ENCODE peak calls at places on chromosomes 11 and 22, in ten cellular contexts. C is heart left ventricle; J is CD8-positive, alpha-beta T cell; P is cardiac muscle cell; O is brain microvascular endothelial cell; H is lower lobe of right lung; M is uterus; B is neuronal stem cell; G is body of pancreas; A is fibroblast of lung. Q is an unnamed sample. For H3K36me3 and H3K27me3, the result is how much of the 10 kb centered on the place peaks cover.

GRCh38 chr22:27348634-27349033 is 452.9 kb downstream of the MN1 start:
- DNase-seq in C (no peak), J (no peak), P (peak), O (no peak), H (no peak), M (no peak), B (no peak), G (peak), A (peak), Q (no peak)

GRCh38 chr11:61683961-61684869 is 4.0 kb downstream of the DAGLA start:
- DNase-seq in C (no peak), J (no peak), P (peak), O (no peak), H (no peak), M (no peak), B (no peak), G (no peak), A (peak), Q (no peak)

GRCh38 chr11:18223937-18224387 is 12.6 kb downstream of the SAA4 start:
- DNase-seq in C (no peak), J (no peak), P (no peak), O (no peak), H (no peak), M (no peak), B (no peak), G (no peak), A (no peak), Q (no peak)

GRCh38 chr22:19967850-19968449 is 26.3 kb upstream of the TXNRD2 start:
- DNase-seq in C (no peak), J (no peak), P (no peak), O (no peak), H (no peak), M (no peak), B (no peak), G (no peak), A (no peak), Q (no peak)

GRCh38 chr22:27212617-27213177 is 555.3 kb downstream of the MIAT start:
- DNase-seq in C (no peak), J (no peak), P (peak), O (peak), H (no peak), M (peak), B (no peak), G (peak), A (peak), Q (peak)

GRCh38 chr11:60910281-60910687 is 3.7 kb upstream of the TMEM109 start:
- DNase-seq in C (no peak), J (no peak), P (no peak), O (no peak), H (no peak), M (no peak), B (no peak), G (no peak), A (no peak), Q (no peak)

GRCh38 chr22:38135133-38135706 is 24.7 kb upstream of the BAIAP2L2 start:
- DNase-seq in C (no peak), J (no peak), P (peak), O (peak), H (no peak), M (no peak), B (no peak), G (no peak), A (peak), Q (peak)

GRCh38 chr11:40125054-40125453 is 1334.4 kb downstream of the LRRC4C start:
- DNase-seq in C (no peak), J (no peak), P (no peak), O (no peak), H (no peak), M (no peak), B (no peak), G (no peak), A (peak), Q (no peak)

GRCh38 chr11:93733474-93733873 is 7.8 kb downstream of the TAF1D start:
- DNase-seq in C (no peak), J (no peak), P (no peak), O (no peak), H (no peak), M (no peak), B (no peak), G (no peak), A (no peak), Q (no peak)

GRCh38 chr11:45410391-45411215 is 124.5 kb upstream of the SYT13 start:
- DNase-seq in C (no peak), J (no peak), P (no peak), O (no peak), H (no peak), M (no peak), B (no peak), G (no peak), A (no peak), Q (no peak)

GRCh38 chr11:101428918-101429317 is 154.9 kb downstream of the TRPC6 start:
- DNase-seq in C (no peak), J (no peak), P (peak), O (peak), H (no peak), M (no peak), B (no peak), G (no peak), A (peak), Q (no peak)

GRCh38 chr11:33912405-33913361 is 20.8 kb upstream of the LMO2 start:
- DNase-seq in C (no peak), J (no peak), P (peak), O (peak), H (no peak), M (no peak), B (peak), G (no peak), A (peak), Q (peak)

GRCh38 chr11:117180661-117181585 is 2.4 kb downstream of the SIDT2 start:
- DNase-seq in C (peak), J (peak), P (peak), O (peak), H (peak), M (peak), B (peak), G (peak), A (peak), Q (peak)

GRCh38 chr11:103659138-103659734 is 377.2 kb upstream of the DDI1 start:
- DNase-seq in C (no peak), J (no peak), P (peak), O (no peak), H (no peak), M (no peak), B (no peak), G (no peak), A (peak), Q (no peak)

GRCh38 chr11:68889948-68890446 is 13.6 kb downstream of the MRPL21 start:
- DNase-seq in C (no peak), J (no peak), P (peak), O (peak), H (no peak), M (peak), B (no peak), G (no peak), A (peak), Q (peak)

GRCh38 chr11:119081682-119082081 is 3.0 kb upstream of the HMBS start:
- DNase-seq in C (no peak), J (no peak), P (no peak), O (no peak), H (no peak), M (no peak), B (no peak), G (no peak), A (no peak), Q (no peak)

GRCh38 chr11:78560066-78560597 is 14.5 kb downstream of the NARS2 start:
- DNase-seq in C (no peak), J (no peak), P (no peak), O (no peak), H (no peak), M (no peak), B (no peak), G (no peak), A (no peak), Q (no peak)

GRCh38 chr11:22792497-22792896 is 37.1 kb downstream of the SVIP start:
- DNase-seq in C (no peak), J (no peak), P (peak), O (peak), H (no peak), M (no peak), B (no peak), G (no peak), A (peak), Q (peak)

GRCh38 chr11:19326499-19326898 is 85.8 kb upstream of the E2F8 start:
- DNase-seq in C (no peak), J (no peak), P (peak), O (no peak), H (no peak), M (no peak), B (no peak), G (no peak), A (peak), Q (no peak)

GRCh38 chr11:8381871-8382396 is 118.3 kb upstream of the LMO1 start:
- DNase-seq in C (no peak), J (no peak), P (no peak), O (no peak), H (no peak), M (no peak), B (no peak), G (no peak), A (no peak), Q (no peak)

GRCh38 chr11:117734596-117734995 is 62.4 kb downstream of the DSCAML1 start:
- DNase-seq in C (no peak), J (no peak), P (no peak), O (no peak), H (no peak), M (no peak), B (no peak), G (no peak), A (no peak), Q (no peak)

GRCh38 chr11:7143908-7144307 is 55.1 kb downstream of the RBMXL2 start:
- DNase-seq in C (no peak), J (no peak), P (peak), O (no peak), H (no peak), M (no peak), B (peak), G (no peak), A (no peak), Q (no peak)

GRCh38 chr11:119778391-119779194 is 49.6 kb upstream of the NECTIN1 start:
- DNase-seq in C (no peak), J (no peak), P (no peak), O (no peak), H (no peak), M (no peak), B (no peak), G (no peak), A (no peak), Q (no peak)

GRCh38 chr22:41256254-41256897 is 15.6 kb upstream of the CHADL start:
- DNase-seq in C (no peak), J (no peak), P (peak), O (peak), H (no peak), M (peak), B (no peak), G (no peak), A (peak), Q (peak)

GRCh38 chr11:61480936-61481335 is 27.6 kb upstream of the LRRC10B start:
- DNase-seq in C (no peak), J (no peak), P (peak), O (peak), H (no peak), M (no peak), B (peak), G (no peak), A (no peak), Q (no peak)

GRCh38 chr11:47987781-47988180 is 7.4 kb downstream of the PTPRJ start:
- DNase-seq in C (no peak), J (no peak), P (no peak), O (no peak), H (no peak), M (no peak), B (no peak), G (no peak), A (no peak), Q (no peak)

GRCh38 chr11:2742201-2742600 is 42.4 kb upstream of the KCNQ1OT1 start:
- DNase-seq in C (peak), J (no peak), P (no peak), O (no peak), H (peak), M (no peak), B (no peak), G (no peak), A (no peak), Q (no peak)

GRCh38 chr22:38901111-38901641 is 29.2 kb upstream of the CBX6 start:
- DNase-seq in C (no peak), J (no peak), P (no peak), O (no peak), H (no peak), M (no peak), B (no peak), G (no peak), A (no peak), Q (no peak)

GRCh38 chr11:113496026-113496651 is 20.9 kb upstream of the DRD2 start:
- DNase-seq in C (no peak), J (no peak), P (no peak), O (no peak), H (no peak), M (no peak), B (no peak), G (no peak), A (no peak), Q (no peak)

GRCh38 chr22:35930933-35931332 is 97.7 kb downstream of the RBFOX2 start:
- DNase-seq in C (no peak), J (no peak), P (peak), O (peak), H (no peak), M (peak), B (peak), G (no peak), A (peak), Q (no peak)

DNA sequence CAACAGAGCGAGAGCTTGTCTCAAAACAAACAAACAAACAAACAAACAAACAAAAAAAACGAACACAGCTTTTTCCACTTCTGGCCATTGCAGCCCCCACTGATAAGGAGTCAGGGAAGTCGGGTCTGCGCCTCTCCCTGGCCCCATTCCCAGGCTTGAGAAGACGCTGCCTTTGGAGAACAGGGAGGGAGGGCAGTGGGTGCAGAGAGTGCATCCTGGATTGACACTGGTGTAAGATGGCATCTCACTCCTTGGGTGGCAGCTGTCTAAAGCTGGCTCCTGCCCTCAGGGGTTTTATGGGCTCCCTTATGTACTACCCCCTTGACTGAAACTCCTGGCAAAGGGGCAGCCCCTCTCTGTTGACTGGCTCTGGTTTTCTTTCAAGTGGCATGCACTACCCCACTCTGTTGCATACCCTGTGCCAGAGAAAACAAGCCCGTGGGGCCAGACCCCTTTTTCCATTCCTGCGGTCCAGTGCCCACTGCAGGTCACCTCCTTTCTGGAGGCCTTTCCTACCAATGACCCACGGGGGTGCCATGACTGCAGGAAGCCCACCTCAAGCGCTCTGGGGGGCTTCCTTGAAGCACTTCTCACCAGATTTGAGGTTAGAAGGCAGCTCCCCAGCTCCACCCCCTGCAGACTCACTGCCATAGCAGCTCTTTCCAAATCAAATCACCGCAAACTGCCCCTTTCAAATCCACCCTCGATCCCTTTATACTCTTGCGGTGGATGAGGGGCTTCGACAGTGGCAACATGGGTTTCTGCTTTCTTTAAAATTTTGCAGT is 12.7 kb downstream of the DRAP1 start:
- DNase-seq in C (no peak), J (peak), P (no peak), O (no peak), H (no peak), M (no peak), B (no peak), G (no peak), A (no peak), Q (no peak)
- H3K4me3 ChIP-seq in C (no peak), J (no peak), P (no peak), O (no peak), H (no peak), M (no peak), B (no peak), G (no peak), A (no peak), Q (no peak)

GRCh38 chr11:66051766-66052663 is at the start of gene SF3B2:
- DNase-seq in C (peak), J (peak), P (peak), O (peak), H (peak), M (peak), B (peak), G (peak), A (peak), Q (peak)

GRCh38 chr11:66055021-66055420 is 2.9 kb downstream of the SF3B2 start:
- DNase-seq in C (no peak), J (no peak), P (no peak), O (no peak), H (no peak), M (no peak), B (no peak), G (no peak), A (no peak), Q (no peak)

GRCh38 chr11:66052664-66052982 is 459 bp downstream of the SF3B2 start:
- DNase-seq in C (no peak), J (no peak), P (no peak), O (no peak), H (no peak), M (no peak), B (no peak), G (no peak), A (no peak), Q (no peak)

GRCh38 chr11:66059966-66060680 is 8.0 kb downstream of the SF3B2 start:
- DNase-seq in C (no peak), J (no peak), P (no peak), O (no peak), H (no peak), M (no peak), B (no peak), G (no peak), A (no peak), Q (no peak)

GRCh38 chr11:66056541-66056940 is 4.4 kb downstream of the SF3B2 start:
- DNase-seq in C (no peak), J (no peak), P (peak), O (no peak), H (no peak), M (no peak), B (no peak), G (no peak), A (no peak), Q (no peak)
- H3K36me3 ChIP-seq in C (half or more), J (half or more), P (half or more), O (half or more), H (half or more), M (under half), B (half or more), G (under half), A (under half), Q (half or more)

GRCh38 chr11:27699926-27700350 is 317 bp downstream of the BDNF start:
- DNase-seq in C (peak), J (no peak), P (no peak), O (no peak), H (peak), M (no peak), B (no peak), G (no peak), A (no peak), Q (no peak)

GRCh38 chr11:27699242-27699925 is 871 bp downstream of the BDNF start:
- DNase-seq in C (no peak), J (no peak), P (peak), O (no peak), H (no peak), M (no peak), B (no peak), G (no peak), A (peak), Q (no peak)

GRCh38 chr11:27698872-27699241 is 1.4 kb downstream of the BDNF start:
- DNase-seq in C (peak), J (peak), P (peak), O (peak), H (peak), M (peak), B (peak), G (peak), A (peak), Q (peak)

GRCh38 chr11:27701262-27702105 is 1.2 kb upstream of the BDNF start:
- DNase-seq in C (peak), J (no peak), P (peak), O (peak), H (no peak), M (no peak), B (no peak), G (no peak), A (peak), Q (peak)

GRCh38 chr11:27700351-27701261 is at the start of gene BDNF:
- DNase-seq in C (no peak), J (no peak), P (peak), O (no peak), H (no peak), M (no peak), B (peak), G (no peak), A (peak), Q (peak)
- H3K27me3 ChIP-seq in C (under half), J (under half), P (half or more), O (under half), H (half or more), M (under half), B (under half), G (under half), A (under half), Q (under half)

GRCh38 chr11:108224366-108224765 is 1.5 kb downstream of the ATM start:
- DNase-seq in C (no peak), J (no peak), P (no peak), O (no peak), H (no peak), M (no peak), B (no peak), G (no peak), A (no peak), Q (no peak)
- H3K4me3 ChIP-seq in C (peak), J (peak), P (peak), O (peak), H (peak), M (no peak), B (no peak), G (peak), A (peak), Q (peak)

GRCh38 chr11:71446942-71447688 is 1.1 kb downstream of the DHCR7 start:
- DNase-seq in C (peak), J (no peak), P (peak), O (peak), H (no peak), M (no peak), B (no peak), G (no peak), A (peak), Q (no peak)

GRCh38 chr11:71443736-71444410 is 4.3 kb downstream of the DHCR7 start:
- DNase-seq in C (no peak), J (no peak), P (no peak), O (no peak), H (no peak), M (no peak), B (no peak), G (no peak), A (no peak), Q (no peak)

GRCh38 chr11:71446150-71446549 is 2.0 kb downstream of the DHCR7 start:
- DNase-seq in C (no peak), J (no peak), P (no peak), O (no peak), H (no peak), M (no peak), B (no peak), G (no peak), A (no peak), Q (no peak)

GRCh38 chr11:71442880-71443279 is 5.3 kb downstream of the DHCR7 start:
- DNase-seq in C (no peak), J (no peak), P (no peak), O (no peak), H (no peak), M (no peak), B (no peak), G (no peak), A (no peak), Q (no peak)

GRCh38 chr11:71444811-71445210 is 3.4 kb downstream of the DHCR7 start:
- DNase-seq in C (no peak), J (no peak), P (no peak), O (no peak), H (no peak), M (no peak), B (no peak), G (no peak), A (no peak), Q (no peak)
- H3K36me3 ChIP-seq in C (under half), J (under half), P (under half), O (under half), H (under half), M (under half), B (half or more), G (under half), A (under half), Q (under half)